ENCODE peak calls at places on chromosomes 12 and 14, in six cellular contexts. J is activated effector memory CD4-positive, alpha-beta T cell treated with Interleukin-2 at 50 U/mL for 16 hours; V is stimulated activated naive B cell treated with anti-CD40 and anti-IgM and Interleukin-4, amounts not matched to agents 10 μg/mL and 1 μg/mL and 100 μg/mL, for 72 hours; L is GM20000; F is activated T-helper 9 cell treated with anti-CD3 and anti-CD28 coated beads, Interleukin-2, amount 50 U/mL, for 16 hours; T is activated T-helper 1 cell treated with anti-CD3 and anti-CD28 coated beads, Interleukin-12 subunit alpha, Interleukin-12 subunit beta, Interleukin-2, Interleukin-4 antibody, amounts not matched to agents 30 ng/mL and 10 ng/mL and 1 ng/mL, durations not matched to agents 14 hours and 24 hours and 36 hours. Z is an unnamed sample.

GRCh38 chr12:115857160-115857920 is 420.2 kb downstream of the MED13L start:
- DNase-seq in J (no peak), V (no peak), L (no peak), F (no peak), T (no peak), Z (no peak)

GRCh38 chr14:68663385-68664076 is 129.3 kb downstream of the ZFP36L1 start:
- DNase-seq in J (no peak), V (peak; percentile 63), L (peak; percentile 64), F (peak; percentile 25), T (peak; percentile 26), Z (peak; percentile 75)

GRCh38 chr12:32074432-32074831 is 32.2 kb upstream of the BICD1 start:
- DNase-seq in J (no peak), V (no peak), L (no peak), F (no peak), T (no peak), Z (no peak)

GRCh38 chr12:95205685-95206084 is 11.6 kb downstream of the FGD6 start:
- DNase-seq in J (no peak), V (no peak), L (no peak), F (no peak), T (no peak), Z (no peak)

GRCh38 chr14:36173161-36173560 is 3.4 kb downstream of the PTCSC3 start:
- DNase-seq in J (no peak), V (no peak), L (no peak), F (no peak), T (no peak), Z (no peak)

GRCh38 chr12:57461326-57461903 is 1.8 kb downstream of the GLI1 start:
- DNase-seq in J (no peak), V (no peak), L (peak; percentile 70), F (no peak), T (no peak), Z (no peak)

GRCh38 chr14:52844262-52845060 is 53.1 kb upstream of the GNPNAT1 start:
- DNase-seq in J (no peak), V (no peak), L (no peak), F (no peak), T (no peak), Z (no peak)

GRCh38 chr12:3202734-3203446 is 125.7 kb downstream of the TSPAN9 start:
- DNase-seq in J (peak; percentile 30), V (peak; percentile 29), L (peak; percentile 82), F (peak; percentile 21), T (peak; percentile 11), Z (no peak)

GRCh38 chr12:26726956-26727355 is 106.0 kb downstream of the ITPR2 start:
- DNase-seq in J (no peak), V (no peak), L (no peak), F (no peak), T (no peak), Z (no peak)

GRCh38 chr14:29354446-29354845 is 573.2 kb downstream of the PRKD1 start:
- DNase-seq in J (no peak), V (no peak), L (no peak), F (no peak), T (no peak), Z (no peak)

GRCh38 chr12:48311313-48311712 is 39.4 kb downstream of the ZNF641 start:
- DNase-seq in J (no peak), V (no peak), L (no peak), F (no peak), T (no peak), Z (no peak)

GRCh38 chr12:98256830-98257229 is 258.6 kb upstream of the TMPO start:
- DNase-seq in J (no peak), V (no peak), L (no peak), F (no peak), T (no peak), Z (no peak)

GRCh38 chr12:46103691-46104090 is 113.3 kb upstream of the SCAF11 start:
- DNase-seq in J (no peak), V (no peak), L (no peak), F (no peak), T (no peak), Z (no peak)

GRCh38 chr12:3038931-3039510 is 38.2 kb upstream of the TSPAN9 start:
- DNase-seq in J (no peak), V (no peak), L (no peak), F (no peak), T (no peak), Z (no peak)

GRCh38 chr12:42779186-42779859 is 189.8 kb upstream of the PRICKLE1 start:
- DNase-seq in J (no peak), V (no peak), L (no peak), F (no peak), T (no peak), Z (no peak)

GRCh38 chr12:45580570-45580969 is 148.9 kb upstream of the ARID2 start:
- DNase-seq in J (no peak), V (no peak), L (no peak), F (no peak), T (no peak), Z (no peak)

GRCh38 chr14:51430079-51430478 is 190.0 kb downstream of the TMX1 start:
- DNase-seq in J (no peak), V (no peak), L (no peak), F (no peak), T (no peak), Z (no peak)

GRCh38 chr14:70697681-70698080 is 56.0 kb downstream of the TTC9 start:
- DNase-seq in J (no peak), V (no peak), L (no peak), F (no peak), T (no peak), Z (no peak)

GRCh38 chr14:74620497-74620921 is 8.5 kb upstream of the LTBP2 start:
- DNase-seq in J (peak; percentile 8), V (no peak), L (no peak), F (no peak), T (no peak), Z (no peak)

GRCh38 chr14:20680843-20681347 is 3.5 kb upstream of the RNASE4 start:
- DNase-seq in J (no peak), V (no peak), L (peak; percentile 63), F (peak; percentile 18), T (no peak), Z (no peak)

GRCh38 chr14:99242816-99243795 is 28.9 kb downstream of the BCL11B start:
- DNase-seq in J (no peak), V (no peak), L (no peak), F (no peak), T (no peak), Z (no peak)

GRCh38 chr12:71019282-71019831 is 98.8 kb upstream of the PTPRR start:
- DNase-seq in J (no peak), V (no peak), L (no peak), F (no peak), T (no peak), Z (no peak)

Z was measured in GM06990.